ENCODE peak calls at places on chromosome 9, in seven cellular contexts. X, N, E, J, S, T and V are unnamed samples.
A peak's percentile ranks its signal among the peaks of the same experiment; 100 is the strongest.

GRCh38 chr9:127707766-127708165 is 978 bp downstream of the CFAP157 start:
- DNase-seq in J (no peak), X (no peak), N (no peak), E (no peak), T (peak; percentile 32), S (no peak), V (peak; percentile 28)

GRCh38 chr9:38183994-38184568 is 115.1 kb upstream of the SHB start:
- DNase-seq in J (no peak), T (no peak), E (no peak), X (no peak), N (no peak), S (no peak), V (no peak)

GRCh38 chr9:138115506-138115905 is 237.9 kb downstream of the CACNA1B start:
- DNase-seq in T (no peak), X (no peak), S (peak; percentile 20), E (peak; percentile 3), J (no peak), N (no peak), V (no peak)

GRCh38 chr9:107759823-107760166 is 270.2 kb upstream of the KLF4 start:
- DNase-seq in S (peak; percentile 75), N (no peak), T (no peak), E (no peak), J (no peak), X (no peak), V (no peak)

GRCh38 chr9:81827616-81828296 is 100.5 kb upstream of the SPATA31D4 start:
- DNase-seq in X (no peak), J (no peak), T (no peak), S (no peak), E (peak; percentile 34), N (peak; percentile 55), V (no peak)

GRCh38 chr9:35728041-35728971 is 3.7 kb downstream of the TLN1 start:
- DNase-seq in J (peak; percentile 76), E (peak; percentile 80), T (peak; percentile 22), X (peak; percentile 90), N (no peak), S (peak; percentile 93), V (peak; percentile 78)

GRCh38 chr9:126421567-126422428 is 95.2 kb downstream of the MVB12B start:
- DNase-seq in J (no peak), N (no peak), S (no peak), X (no peak), T (no peak), E (no peak), V (no peak)

GRCh38 chr9:112355305-112355953 is 22.0 kb upstream of the PTBP3 start:
- DNase-seq in E (no peak), X (no peak), N (no peak), T (no peak), S (no peak), J (peak; percentile 35), V (peak; percentile 56)

GRCh38 chr9:120875954-120876841 is 790 bp downstream of the PHF19 start:
- DNase-seq in T (peak; percentile 85), E (peak; percentile 77), X (peak; percentile 87), J (peak; percentile 82), N (peak; percentile 73), S (peak; percentile 92), V (peak; percentile 95)

GRCh38 chr9:72579190-72579589 is 57.8 kb downstream of the TMC1 start:
- DNase-seq in N (peak; percentile 90), E (no peak), S (no peak), T (no peak), X (no peak), J (no peak), V (no peak)

GRCh38 chr9:128203024-128203841 is at the start of gene DNM1:
- DNase-seq in X (no peak), S (peak; percentile 82), N (no peak), E (peak; percentile 40), J (peak; percentile 40), T (peak; percentile 73), V (peak; percentile 79)

GRCh38 chr9:10538073-10538472 is 74.7 kb downstream of the PTPRD start:
- DNase-seq in S (no peak), X (no peak), J (no peak), N (no peak), E (no peak), T (no peak), V (no peak)

GRCh38 chr9:124941689-124942561 is 1.0 kb upstream of the GOLGA1 start:
- DNase-seq in X (peak; percentile 60), T (peak; percentile 68), E (peak; percentile 82), N (no peak), S (peak; percentile 86), J (peak; percentile 56), V (peak; percentile 91)

GRCh38 chr9:134217431-134218210 is 53.3 kb upstream of the RNU6ATAC start:
- DNase-seq in S (peak; percentile 63), J (no peak), E (no peak), N (no peak), X (no peak), T (no peak), V (no peak)

GRCh38 chr9:120571443-120572257 is 8.3 kb downstream of the CDK5RAP2 start:
- DNase-seq in T (no peak), J (peak; percentile 36), S (no peak), N (no peak), X (peak; percentile 34), E (no peak), V (no peak)

GRCh38 chr9:69389437-69389995 is 64.5 kb downstream of the ENTREP1 start:
- DNase-seq in T (no peak), N (peak; percentile 88), E (no peak), X (no peak), S (no peak), J (no peak), V (no peak)

GRCh38 chr9:127803507-127804352 is 1.0 kb downstream of the FPGS start:
- DNase-seq in S (peak; percentile 83), J (peak; percentile 52), E (no peak), X (peak; percentile 45), T (no peak), N (peak; percentile 87), V (no peak)

GRCh38 chr9:94951591-94952115 is 225.2 kb downstream of the AOPEP start:
- DNase-seq in S (no peak), N (peak; percentile 39), E (no peak), T (no peak), J (no peak), X (no peak), V (no peak)

GRCh38 chr9:78026416-78026815 is 5.2 kb downstream of the GNAQ start:
- DNase-seq in N (no peak), E (no peak), S (no peak), T (no peak), X (no peak), J (no peak), V (no peak)

GRCh38 chr9:21591221-21592062 is 109.3 kb upstream of the IFNE start:
- DNase-seq in J (peak; percentile 33), X (peak; percentile 79), N (peak; percentile 88), T (no peak), S (peak; percentile 59), E (no peak), V (no peak)

GRCh38 chr9:37994639-37995347 is 74.2 kb downstream of the SHB start:
- DNase-seq in J (peak; percentile 74), T (no peak), X (peak; percentile 80), E (no peak), N (no peak), S (peak; percentile 86), V (no peak)

GRCh38 chr9:136385015-136385414 is 11.5 kb upstream of the CARD9 start:
- DNase-seq in T (peak; percentile 32), N (no peak), S (no peak), E (no peak), X (no peak), J (no peak), V (no peak)

GRCh38 chr9:104863180-104863883 is 64.6 kb downstream of the ABCA1 start:
- DNase-seq in J (no peak), X (peak; percentile 34), N (peak; percentile 56), E (peak; percentile 27), S (no peak), T (peak; percentile 27), V (peak; percentile 10)

GRCh38 chr9:126428524-126429175 is 102.0 kb downstream of the MVB12B start:
- DNase-seq in T (no peak), E (no peak), S (no peak), N (no peak), X (no peak), J (no peak), V (no peak)

GRCh38 chr9:88322906-88323566 is 65.2 kb upstream of the SPIN1 start:
- DNase-seq in J (no peak), T (peak; percentile 47), S (no peak), E (peak; percentile 34), N (no peak), X (peak; percentile 21), V (peak; percentile 7)

GRCh38 chr9:116101516-116101915 is 52.1 kb upstream of the PAPPA start:
- DNase-seq in T (no peak), E (no peak), X (no peak), J (no peak), S (no peak), N (peak; percentile 72), V (no peak)

GRCh38 chr9:131194767-131195166 is 69.4 kb downstream of the NUP214 start:
- DNase-seq in E (no peak), J (no peak), X (no peak), N (no peak), T (no peak), S (no peak), V (no peak)

GRCh38 chr9:131201856-131202255 is 74.5 kb downstream of the FAM78A start:
- DNase-seq in E (no peak), X (no peak), S (no peak), T (no peak), J (no peak), N (no peak), V (no peak)

GRCh38 chr9:131197160-131197911 is 72.0 kb downstream of the NUP214 start:
- DNase-seq in E (no peak), X (no peak), J (no peak), S (no peak), N (no peak), T (no peak), V (no peak)

GRCh38 chr9:131193051-131193450 is 67.7 kb downstream of the NUP214 start:
- DNase-seq in X (no peak), S (no peak), N (no peak), J (no peak), T (no peak), E (no peak), V (no peak)

GRCh38 chr9:131198316-131198715 is 72.9 kb downstream of the NUP214 start:
- DNase-seq in J (no peak), S (peak; percentile 64), N (no peak), X (no peak), E (no peak), T (no peak), V (no peak)
- H3K36me3 ChIP-seq in J (peaks cover 31% of the 10 kb centered on the region), S (peaks cover 64% of the 10 kb centered on the region), N (peaks cover 15% of the 10 kb centered on the region), X (peaks cover 98% of the 10 kb centered on the region), E (no peaks in the 10 kb centered on the region), T (peaks cover 24% of the 10 kb centered on the region), V (peaks cover 61% of the 10 kb centered on the region)

GRCh38 chr9:6272229-6272597 is 56.0 kb upstream of the TPD52L3 start:
- DNase-seq in X (peak; percentile 47), N (no peak), E (no peak), S (no peak), J (peak; percentile 34), T (no peak), V (no peak)
- H3K4me1 ChIP-seq in X (peaks cover 27% of the 10 kb centered on the region), N (no peaks in the 10 kb centered on the region), E (no peaks in the 10 kb centered on the region), S (no peaks in the 10 kb centered on the region), J (peaks cover 2% of the 10 kb centered on the region), T (no peaks in the 10 kb centered on the region), V (no peaks in the 10 kb centered on the region)

GRCh38 chr9:110116543-110116885 is 91.4 kb downstream of the C9orf152 start:
- DNase-seq in N (peak; percentile 62), J (no peak), X (no peak), E (no peak), T (no peak), S (no peak), V (no peak)
- H3K27ac ChIP-seq in N (peak overlapping the region; percentile 76), J (no peak overlapping the region), X (no peak overlapping the region), E (no peak overlapping the region), T (no peak overlapping the region), S (no peak overlapping the region), V (no peak overlapping the region)

GRCh38 chr9:98839724-98840123 is 32.3 kb downstream of the GALNT12 start:
- DNase-seq in T (no peak), X (no peak), E (no peak), N (no peak), S (no peak), J (no peak), V (no peak)
- H3K36me3 ChIP-seq in T (no peaks in the 10 kb centered on the region), X (no peaks in the 10 kb centered on the region), E (no peaks in the 10 kb centered on the region), N (no peaks in the 10 kb centered on the region), S (no peaks in the 10 kb centered on the region), J (no peaks in the 10 kb centered on the region), V (no peaks in the 10 kb centered on the region)